ENCODE peak calls at places on chromosomes 6 and 20, in four cellular contexts. Y is kidney tubule cell, Z is IMR-90, S is GM20000. U is an unnamed sample.

GRCh38 chr20:33125983-33126382 is 42.0 kb upstream of the BPIFA2 start:
- DNase-seq in Y (no peak), Z (no peak), S (no peak), U (no peak)

GRCh38 chr6:56927538-56928453 is 27.1 kb upstream of the BEND6 start:
- DNase-seq in Y (no peak), Z (peak), S (no peak), U (peak)

GRCh38 chr6:108795122-108795521 is 53.1 kb upstream of the ARMC2 start:
- DNase-seq in Y (no peak), Z (no peak), S (no peak), U (no peak)

GRCh38 chr6:16184129-16184528 is 54.3 kb upstream of the GMPR start:
- DNase-seq in Y (peak), Z (peak), S (peak), U (peak)

GRCh38 chr6:130409394-130410095 is 43.7 kb downstream of the TMEM200A start:
- DNase-seq in Y (no peak), Z (peak), S (no peak), U (peak)

GRCh38 chr6:43669922-43670622 is 17.5 kb downstream of the MRPS18A start:
- DNase-seq in Y (peak), Z (no peak), S (peak), U (no peak)

GRCh38 chr6:47438481-47439347 is 38.9 kb upstream of the CD2AP start:
- DNase-seq in Y (no peak), Z (no peak), S (peak), U (no peak)

GRCh38 chr6:42424906-42425474 is 26.7 kb downstream of the TRERF1 start:
- DNase-seq in Y (peak), Z (no peak), S (no peak), U (no peak)

GRCh38 chr20:5691918-5692618 is 58.1 kb upstream of the SHLD1 start:
- DNase-seq in Y (no peak), Z (no peak), S (peak), U (no peak)

GRCh38 chr20:46751856-46752255 is 42.4 kb downstream of the SLC2A10 start:
- DNase-seq in Y (no peak), Z (no peak), S (no peak), U (peak)

GRCh38 chr20:41616228-41616627 is 1.9 kb downstream of the CHD6 start:
- DNase-seq in Y (no peak), Z (peak), S (no peak), U (peak)

U was measured in cardiac fibroblast.